ENCODE peak calls at places on chromosomes 12 and 14, in ten cellular contexts. L is stomach; G is CD8-positive, alpha-beta memory T cell; E is iPS DF 6.9; S is cardiac muscle cell; M is endothelial cell of umbilical vein; Z is ovary; R is astrocyte; U is CD8-positive, alpha-beta T cell; O is tibial artery. A is an unnamed sample.

GRCh38 chr14:98633380-98633779 is 638.6 kb downstream of the BCL11B start:
- DNase-seq in O (no peak), M (no peak), U (no peak), G (no peak), S (no peak), L (no peak), Z (no peak), R (no peak), E (no peak), A (no peak)

GRCh38 chr12:68154768-68155167 is 4.8 kb downstream of the IFNG start:
- DNase-seq in Z (no peak), M (no peak), G (no peak), R (no peak), S (no peak), U (no peak), L (no peak), E (no peak), O (no peak), A (no peak)

GRCh38 chr14:29749327-29749726 is 178.3 kb downstream of the PRKD1 start:
- DNase-seq in Z (no peak), S (peak; percentile 66), G (no peak), M (peak; percentile 46), L (no peak), U (no peak), O (no peak), R (peak; percentile 85), E (no peak), A (no peak)

GRCh38 chr12:34402899-34403705 is 380.8 kb downstream of the ALG10 start:
- DNase-seq in R (no peak), S (no peak), G (peak; percentile 0), U (no peak), O (peak; percentile 51), L (peak; percentile 16), M (no peak), Z (peak; percentile 3), E (no peak), A (peak; percentile 5)

GRCh38 chr12:24582954-24583601 is 365.8 kb downstream of the BCAT1 start:
- DNase-seq in U (no peak), L (no peak), M (no peak), Z (no peak), E (no peak), S (no peak), O (no peak), R (no peak), G (no peak), A (no peak)

GRCh38 chr14:21509432-21510143 is 1.6 kb downstream of the METTL3 start:
- DNase-seq in E (no peak), O (no peak), M (no peak), G (no peak), U (no peak), R (no peak), Z (no peak), L (no peak), S (no peak), A (no peak)

GRCh38 chr14:94079891-94080605 is 954 bp downstream of the DDX24 start:
- DNase-seq in R (peak; percentile 44), S (no peak), O (no peak), E (no peak), G (no peak), U (no peak), M (peak; percentile 54), Z (no peak), L (no peak), A (no peak)

GRCh38 chr14:77189479-77189878 is 7.9 kb downstream of the TMEM63C start:
- DNase-seq in E (no peak), Z (no peak), U (no peak), G (no peak), L (peak; percentile 14), S (no peak), R (no peak), M (no peak), O (no peak), A (no peak)

GRCh38 chr14:22664261-22664660 is 20.1 kb upstream of the OR6J1 start:
- DNase-seq in U (no peak), O (no peak), Z (no peak), E (no peak), M (no peak), L (no peak), G (no peak), R (no peak), S (no peak), A (no peak)

GRCh38 chr14:96038558-96038919 is 623 bp upstream of the C14orf132 start:
- DNase-seq in U (no peak), E (no peak), O (no peak), S (no peak), R (no peak), M (peak; percentile 3), G (no peak), Z (no peak), L (no peak), A (no peak)

GRCh38 chr12:120817559-120818330 is 86.4 kb downstream of the SPPL3 start:
- DNase-seq in O (no peak), Z (no peak), S (no peak), E (no peak), G (no peak), U (no peak), M (no peak), R (no peak), L (no peak), A (no peak)

GRCh38 chr12:132764231-132764630 is 2.6 kb upstream of the ANKLE2 start:
- DNase-seq in S (no peak), U (no peak), O (no peak), R (no peak), Z (no peak), G (no peak), E (no peak), M (no peak), L (no peak), A (no peak)

GRCh38 chr12:60308366-60309000 is 712.7 kb downstream of the SLC16A7 start:
- DNase-seq in M (no peak), G (no peak), E (no peak), R (peak; percentile 41), S (peak; percentile 3), O (no peak), Z (no peak), L (no peak), U (no peak), A (no peak)

DNA sequence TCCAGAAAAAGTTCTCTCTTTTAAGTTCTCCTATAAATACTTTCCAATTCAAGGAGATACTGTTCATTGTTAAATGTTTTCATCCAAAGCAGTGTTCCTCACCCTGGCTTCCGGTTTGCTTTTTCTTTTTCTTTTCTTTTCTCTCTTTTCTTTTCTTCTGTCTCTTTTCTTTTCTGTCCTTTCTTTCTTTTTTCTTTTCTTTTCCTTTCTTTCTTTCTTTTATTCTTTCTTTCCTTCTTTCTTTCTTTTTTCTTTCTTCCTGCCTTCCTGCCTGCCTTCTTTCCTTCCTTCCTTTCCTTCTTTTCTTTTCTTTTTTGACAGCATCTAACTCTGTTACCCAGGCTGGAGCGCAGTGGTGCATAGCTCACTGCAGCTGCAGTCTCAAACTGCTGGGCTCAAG is 75.8 kb downstream of the PPM1A start:
- DNase-seq in L (no peak), G (no peak), S (no peak), M (no peak), Z (no peak), E (no peak), U (no peak), R (no peak), O (no peak), A (no peak)
- H3K4me1 ChIP-seq in L (peaks cover 17% of the 10 kb centered on the region), G (peaks cover 3% of the 10 kb centered on the region), S (no peaks in the 10 kb centered on the region), M (no peaks in the 10 kb centered on the region), Z (peaks cover 4% of the 10 kb centered on the region), E (peaks cover 4% of the 10 kb centered on the region), U (peaks cover 4% of the 10 kb centered on the region), R (peaks cover 3% of the 10 kb centered on the region), O (no peaks in the 10 kb centered on the region), A (peaks cover 9% of the 10 kb centered on the region)

GRCh38 chr14:100065161-100065871 is at the start of gene EVL:
- DNase-seq in R (no peak), M (peak; percentile 34), S (no peak), E (no peak), G (peak; percentile 48), U (peak; percentile 73), O (no peak), Z (no peak), L (peak; percentile 52), A (peak; percentile 35)
- H3K4me3 ChIP-seq in R (no peak within 1 kb of the TSS), M (no peak within 1 kb of the TSS), S (no peak within 1 kb of the TSS), E (no peak within 1 kb of the TSS), G (peak within 1 kb of the TSS; percentile 87), U (peak within 1 kb of the TSS; percentile 59), O (no peak within 1 kb of the TSS), Z (peak within 1 kb of the TSS; percentile 18), L (peak within 1 kb of the TSS; percentile 11), A (peak within 1 kb of the TSS; percentile 17)

DNA sequence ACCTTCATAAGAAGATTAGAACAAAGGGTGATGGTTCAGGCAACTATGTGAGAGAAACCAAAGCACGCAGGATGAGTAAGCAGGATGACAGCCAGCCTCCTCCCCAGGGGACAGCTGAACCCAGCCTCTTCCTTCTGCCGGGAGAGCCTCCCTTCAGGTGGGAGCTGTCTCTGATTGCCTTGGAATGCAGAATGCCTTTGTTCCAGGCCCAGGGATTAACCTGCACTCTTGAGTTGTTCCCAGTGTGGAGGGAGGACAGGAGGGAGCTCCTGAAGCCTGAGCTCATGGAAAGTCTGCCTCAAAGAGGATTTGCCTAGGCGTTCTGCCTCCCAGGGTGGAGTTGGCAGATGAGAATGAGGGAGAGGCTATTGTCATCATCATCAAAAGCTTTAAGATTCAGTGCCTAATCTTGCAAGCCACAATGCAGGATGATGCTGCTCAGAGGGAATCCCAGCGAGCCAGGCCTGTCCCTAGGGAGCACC is 3.6 kb upstream of the KRT6A start:
- DNase-seq in L (no peak), Z (no peak), U (no peak), R (peak; percentile 75), O (no peak), M (no peak), G (no peak), S (peak; percentile 75), E (no peak), A (no peak)
- H3K27ac ChIP-seq in L (no peak overlapping the region), Z (no peak overlapping the region), U (no peak overlapping the region), R (peak overlapping the region; percentile 86), O (no peak overlapping the region), M (no peak overlapping the region), G (no peak overlapping the region), S (no peak overlapping the region), E (no peak overlapping the region), A (peak overlapping the region; percentile 48)

GRCh38 chr14:73243341-73243740 is 6.0 kb downstream of the PAPLN start:
- DNase-seq in S (no peak), Z (no peak), E (no peak), M (no peak), O (no peak), G (no peak), U (no peak), L (no peak), R (no peak), A (no peak)

GRCh38 chr14:73246387-73247150 is 9.3 kb downstream of the PAPLN start:
- DNase-seq in R (no peak), L (no peak), G (no peak), E (no peak), M (no peak), O (no peak), S (no peak), Z (no peak), U (no peak), A (no peak)

GRCh38 chr14:73243748-73244147 is 6.4 kb downstream of the PAPLN start:
- DNase-seq in S (no peak), G (no peak), Z (no peak), U (no peak), E (no peak), R (no peak), O (no peak), L (no peak), M (no peak), A (no peak)

GRCh38 chr14:73245401-73246325 is 8.4 kb downstream of the PAPLN start:
- DNase-seq in L (peak; percentile 62), O (no peak), G (peak; percentile 26), Z (no peak), R (no peak), E (no peak), S (peak; percentile 65), M (peak; percentile 39), U (peak; percentile 25), A (peak; percentile 68)

GRCh38 chr14:73244541-73244940 is 7.2 kb downstream of the PAPLN start:
- DNase-seq in Z (no peak), S (no peak), E (no peak), L (no peak), U (no peak), O (no peak), M (no peak), R (no peak), G (no peak), A (no peak)
- H3K4me1 ChIP-seq in Z (peaks cover 11% of the 10 kb centered on the region), S (no peaks in the 10 kb centered on the region), E (no peaks in the 10 kb centered on the region), L (peaks cover 59% of the 10 kb centered on the region), U (peaks cover 18% of the 10 kb centered on the region), O (no peaks in the 10 kb centered on the region), M (peaks cover 17% of the 10 kb centered on the region), R (peaks cover 14% of the 10 kb centered on the region), G (no peaks in the 10 kb centered on the region), A (peaks cover 20% of the 10 kb centered on the region)

A was measured in left ventricle myocardium inferior.